ENCODE peak calls at places on chromosomes 13 and 19, in six cellular contexts. One of them, this sample, is unnamed.

GRCh38 chr13:26599885-26600284 is 42.4 kb downstream of the WASF3 start:
- DNase-seq in Calu3: no peak
- DNase-seq in PC-9: no peak
- DNase-seq in choroid plexus epithelial cell: no peak
- DNase-seq in fibroblast of lung: no peak
- DNase-seq in OCI-LY7: no peak
- DNase-seq in this sample: no peak

GRCh38 chr13:74977498-74977897 is 504.5 kb downstream of the TBC1D4 start:
- DNase-seq in PC-9: no peak
- DNase-seq in choroid plexus epithelial cell: no peak
- DNase-seq in fibroblast of lung: no peak
- DNase-seq in OCI-LY7: no peak
- DNase-seq in Calu3: no peak
- DNase-seq in this sample: no peak

GRCh38 chr13:40261947-40262346 is 404.5 kb downstream of the FOXO1 start:
- DNase-seq in choroid plexus epithelial cell: no peak
- DNase-seq in Calu3: no peak
- DNase-seq in PC-9: no peak
- DNase-seq in OCI-LY7: no peak
- DNase-seq in fibroblast of lung: no peak
- DNase-seq in this sample: no peak

GRCh38 chr13:70622785-70623184 is 514.5 kb upstream of the KLHL1 start:
- DNase-seq in OCI-LY7: no peak
- DNase-seq in fibroblast of lung: no peak
- DNase-seq in choroid plexus epithelial cell: no peak
- DNase-seq in Calu3: no peak
- DNase-seq in PC-9: no peak
- DNase-seq in this sample: no peak

GRCh38 chr13:22357132-22357531 is 686.3 kb downstream of the FGF9 start:
- DNase-seq in choroid plexus epithelial cell: no peak
- DNase-seq in OCI-LY7: no peak
- DNase-seq in PC-9: no peak
- DNase-seq in Calu3: no peak
- DNase-seq in fibroblast of lung: no peak
- DNase-seq in this sample: no peak

GRCh38 chr19:11130824-11131455 is 24.6 kb downstream of the SPC24 start:
- DNase-seq in Calu3: peak; percentile 77
- DNase-seq in OCI-LY7: peak; percentile 71
- DNase-seq in PC-9: peak; percentile 41
- DNase-seq in choroid plexus epithelial cell: peak; percentile 78
- DNase-seq in fibroblast of lung: peak; percentile 41
- DNase-seq in this sample: peak; percentile 74

GRCh38 chr19:31589109-31589508 is 239.9 kb upstream of the TSHZ3 start:
- DNase-seq in choroid plexus epithelial cell: no peak
- DNase-seq in PC-9: no peak
- DNase-seq in Calu3: no peak
- DNase-seq in fibroblast of lung: no peak
- DNase-seq in OCI-LY7: no peak
- DNase-seq in this sample: no peak

GRCh38 chr13:20475927-20476691 is 49.5 kb downstream of the CRYL1 start:
- DNase-seq in PC-9: no peak
- DNase-seq in choroid plexus epithelial cell: peak; percentile 79
- DNase-seq in OCI-LY7: no peak
- DNase-seq in Calu3: no peak
- DNase-seq in fibroblast of lung: peak; percentile 35
- DNase-seq in this sample: peak; percentile 84

GRCh38 chr13:30696278-30697176 is 38.8 kb upstream of the ALOX5AP start:
- DNase-seq in OCI-LY7: peak; percentile 17
- DNase-seq in PC-9: no peak
- DNase-seq in choroid plexus epithelial cell: peak; percentile 54
- DNase-seq in fibroblast of lung: peak; percentile 55
- DNase-seq in Calu3: no peak
- DNase-seq in this sample: peak; percentile 44

GRCh38 chr13:113192902-113193301 is 15.6 kb downstream of the PCID2 start:
- DNase-seq in PC-9: no peak
- DNase-seq in choroid plexus epithelial cell: peak; percentile 81
- DNase-seq in fibroblast of lung: peak; percentile 40
- DNase-seq in Calu3: no peak
- DNase-seq in OCI-LY7: no peak
- DNase-seq in this sample: no peak

GRCh38 chr19:4144666-4145261 is 8.7 kb upstream of the CREB3L3 start:
- DNase-seq in OCI-LY7: no peak
- DNase-seq in fibroblast of lung: peak; percentile 22
- DNase-seq in Calu3: peak; percentile 35
- DNase-seq in PC-9: peak; percentile 67
- DNase-seq in choroid plexus epithelial cell: peak; percentile 28
- DNase-seq in this sample: no peak

GRCh38 chr19:33459220-33459619 is 62.4 kb downstream of the PEPD start:
- DNase-seq in OCI-LY7: no peak
- DNase-seq in Calu3: no peak
- DNase-seq in fibroblast of lung: no peak
- DNase-seq in choroid plexus epithelial cell: no peak
- DNase-seq in PC-9: no peak
- DNase-seq in this sample: no peak

GRCh38 chr13:22665531-22665930 is 515.2 kb upstream of the SGCG start:
- DNase-seq in choroid plexus epithelial cell: no peak
- DNase-seq in Calu3: no peak
- DNase-seq in PC-9: no peak
- DNase-seq in fibroblast of lung: no peak
- DNase-seq in OCI-LY7: no peak
- DNase-seq in this sample: no peak

GRCh38 chr19:4988770-4989251 is 19.9 kb downstream of the KDM4B start:
- DNase-seq in OCI-LY7: no peak
- DNase-seq in PC-9: no peak
- DNase-seq in fibroblast of lung: peak; percentile 97
- DNase-seq in choroid plexus epithelial cell: peak; percentile 47
- DNase-seq in Calu3: no peak
- DNase-seq in this sample: no peak

GRCh38 chr13:23159587-23160240 is 21.1 kb upstream of the SGCG start:
- DNase-seq in PC-9: no peak
- DNase-seq in Calu3: no peak
- DNase-seq in choroid plexus epithelial cell: no peak
- DNase-seq in OCI-LY7: no peak
- DNase-seq in fibroblast of lung: no peak
- DNase-seq in this sample: no peak

GRCh38 chr19:8528500-8528899 is 14.5 kb upstream of the ZNF414 start:
- DNase-seq in fibroblast of lung: no peak
- DNase-seq in choroid plexus epithelial cell: peak; percentile 18
- DNase-seq in OCI-LY7: no peak
- DNase-seq in PC-9: no peak
- DNase-seq in Calu3: no peak
- DNase-seq in this sample: no peak

GRCh38 chr19:28899703-28900102 is 313.2 kb downstream of the UQCRFS1 start:
- DNase-seq in fibroblast of lung: no peak
- DNase-seq in choroid plexus epithelial cell: no peak
- DNase-seq in Calu3: no peak
- DNase-seq in PC-9: no peak
- DNase-seq in OCI-LY7: no peak
- DNase-seq in this sample: no peak

GRCh38 chr19:8654591-8655339 is 24.3 kb downstream of the NFILZ start:
- DNase-seq in choroid plexus epithelial cell: peak; percentile 62
- DNase-seq in Calu3: peak; percentile 60
- DNase-seq in fibroblast of lung: peak; percentile 16
- DNase-seq in PC-9: no peak
- DNase-seq in OCI-LY7: peak; percentile 71
- DNase-seq in this sample: peak; percentile 59

GRCh38 chr19:5147971-5148793 is 179.3 kb downstream of the KDM4B start:
- DNase-seq in Calu3: no peak
- DNase-seq in OCI-LY7: no peak
- DNase-seq in fibroblast of lung: peak; percentile 12
- DNase-seq in choroid plexus epithelial cell: peak; percentile 83
- DNase-seq in PC-9: no peak
- DNase-seq in this sample: peak; percentile 1

GRCh38 chr13:46606915-46607413 is 54.0 kb downstream of the LRCH1 start:
- DNase-seq in Calu3: no peak
- DNase-seq in choroid plexus epithelial cell: no peak
- DNase-seq in fibroblast of lung: no peak
- DNase-seq in PC-9: no peak
- DNase-seq in OCI-LY7: no peak
- DNase-seq in this sample: no peak

GRCh38 chr19:35141627-35142401 is 1.2 kb upstream of the FXYD7 start:
- DNase-seq in OCI-LY7: peak; percentile 45
- DNase-seq in choroid plexus epithelial cell: no peak
- DNase-seq in PC-9: no peak
- DNase-seq in fibroblast of lung: peak; percentile 22
- DNase-seq in Calu3: no peak
- DNase-seq in this sample: no peak

GRCh38 chr13:46341112-46341711 is 45.8 kb downstream of the RUBCNL start:
- DNase-seq in OCI-LY7: peak; percentile 34
- DNase-seq in PC-9: no peak
- DNase-seq in choroid plexus epithelial cell: peak; percentile 78
- DNase-seq in fibroblast of lung: peak; percentile 74
- DNase-seq in Calu3: no peak
- DNase-seq in this sample: peak; percentile 66

GRCh38 chr19:5929646-5930045 is 15.6 kb downstream of the CAPS start:
- DNase-seq in OCI-LY7: no peak
- DNase-seq in PC-9: no peak
- DNase-seq in fibroblast of lung: no peak
- DNase-seq in Calu3: no peak
- DNase-seq in choroid plexus epithelial cell: no peak
- DNase-seq in this sample: no peak

GRCh38 chr13:41137951-41138350 is 5.3 kb upstream of the KBTBD6 start:
- DNase-seq in Calu3: no peak
- DNase-seq in PC-9: no peak
- DNase-seq in OCI-LY7: no peak
- DNase-seq in choroid plexus epithelial cell: peak; percentile 48
- DNase-seq in fibroblast of lung: peak; percentile 79
- DNase-seq in this sample: no peak

GRCh38 chr19:47573076-47574026 is at the start of gene ZNF541:
- DNase-seq in PC-9: no peak
- DNase-seq in fibroblast of lung: peak; percentile 42
- DNase-seq in Calu3: no peak
- DNase-seq in choroid plexus epithelial cell: peak; percentile 61
- DNase-seq in OCI-LY7: no peak
- DNase-seq in this sample: no peak

GRCh38 chr13:52447354-52447753 is 3.1 kb downstream of the VPS36 start:
- DNase-seq in OCI-LY7: no peak
- DNase-seq in choroid plexus epithelial cell: no peak
- DNase-seq in PC-9: no peak
- DNase-seq in Calu3: no peak
- DNase-seq in fibroblast of lung: peak; percentile 25
- DNase-seq in this sample: peak; percentile 18

GRCh38 chr19:8595651-8596050 is 14.9 kb downstream of the ADAMTS10 start:
- DNase-seq in Calu3: no peak
- DNase-seq in choroid plexus epithelial cell: no peak
- DNase-seq in PC-9: no peak
- DNase-seq in fibroblast of lung: no peak
- DNase-seq in OCI-LY7: no peak
- DNase-seq in this sample: no peak

GRCh38 chr13:20144141-20144850 is 16.6 kb downstream of the GJA3 start:
- DNase-seq in OCI-LY7: no peak
- DNase-seq in PC-9: no peak
- DNase-seq in choroid plexus epithelial cell: no peak
- DNase-seq in fibroblast of lung: no peak
- DNase-seq in Calu3: no peak
- DNase-seq in this sample: no peak

GRCh38 chr13:46546084-46546786 is 6.7 kb upstream of the LRCH1 start:
- DNase-seq in PC-9: no peak
- DNase-seq in choroid plexus epithelial cell: no peak
- DNase-seq in fibroblast of lung: no peak
- DNase-seq in OCI-LY7: no peak
- DNase-seq in Calu3: no peak
- DNase-seq in this sample: no peak

DNA sequence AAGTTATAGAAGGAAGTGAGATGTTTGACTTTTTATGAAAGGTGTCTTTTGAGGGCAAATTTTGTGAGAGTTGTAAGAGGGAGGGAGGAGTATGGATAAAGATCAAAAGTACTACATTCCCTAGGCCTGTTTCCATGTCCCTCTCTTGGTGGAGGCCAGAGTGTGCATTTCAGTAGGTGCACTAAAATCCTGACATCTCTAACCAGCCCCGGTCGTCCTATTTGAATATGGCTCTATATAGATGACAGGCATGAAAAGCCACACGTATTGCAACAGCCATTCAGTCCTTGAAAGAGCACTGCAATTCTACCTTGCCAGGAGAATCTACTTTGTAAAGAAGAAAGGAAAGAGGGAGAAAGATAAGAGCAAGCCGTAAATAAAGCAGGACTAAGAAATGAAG is 510.1 kb downstream of the IRS2 start:
- DNase-seq in fibroblast of lung: no peak
- DNase-seq in OCI-LY7: no peak
- DNase-seq in choroid plexus epithelial cell: no peak
- DNase-seq in PC-9: no peak
- DNase-seq in Calu3: no peak
- DNase-seq in this sample: no peak
- TF ChIP-seq CTCF in fibroblast of lung: no peak
- TF ChIP-seq CTCF in OCI-LY7: no peak
- TF ChIP-seq CTCF in choroid plexus epithelial cell: no peak
- TF ChIP-seq CTCF in PC-9: no peak
- TF ChIP-seq CTCF in Calu3: no peak
- TF ChIP-seq CTCF in this sample: no peak

DNA sequence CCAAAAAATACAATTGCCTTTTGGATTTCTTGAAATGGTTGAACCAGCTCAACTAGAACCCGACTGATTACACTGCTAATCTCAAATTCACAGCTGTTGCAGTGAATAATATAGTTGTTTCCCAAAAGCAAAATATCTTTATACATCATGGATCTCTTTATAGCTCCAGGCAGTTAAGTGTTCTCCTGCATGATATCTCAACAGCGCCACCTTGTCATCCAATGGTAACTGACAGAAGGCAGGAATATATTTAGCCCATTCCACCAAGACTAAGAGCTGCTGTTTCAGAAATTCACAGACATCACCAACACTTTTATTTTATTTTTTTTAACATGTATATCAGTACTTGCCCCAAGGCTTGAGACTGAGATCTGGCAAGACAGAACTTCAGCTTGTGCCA is 1141.0 kb upstream of the PRR20A start:
- DNase-seq in Calu3: no peak
- DNase-seq in fibroblast of lung: no peak
- DNase-seq in choroid plexus epithelial cell: no peak
- DNase-seq in OCI-LY7: no peak
- DNase-seq in PC-9: no peak
- DNase-seq in this sample: no peak
- TF ChIP-seq CTCF in Calu3: no peak
- TF ChIP-seq CTCF in fibroblast of lung: no peak
- TF ChIP-seq CTCF in choroid plexus epithelial cell: no peak
- TF ChIP-seq CTCF in OCI-LY7: peak; percentile 14
- TF ChIP-seq CTCF in PC-9: no peak
- TF ChIP-seq CTCF in this sample: no peak

GRCh38 chr19:38952395-38953165 is 21.8 kb downstream of the MRPS12 start:
- DNase-seq in Calu3: peak; percentile 77
- DNase-seq in OCI-LY7: peak; percentile 63
- DNase-seq in PC-9: peak; percentile 43
- DNase-seq in choroid plexus epithelial cell: peak; percentile 53
- DNase-seq in fibroblast of lung: no peak
- DNase-seq in this sample: peak; percentile 77
- TF ChIP-seq CTCF in Calu3: peak; percentile 47
- TF ChIP-seq CTCF in OCI-LY7: peak; percentile 76
- TF ChIP-seq CTCF in PC-9: peak; percentile 74
- TF ChIP-seq CTCF in choroid plexus epithelial cell: peak; percentile 56
- TF ChIP-seq CTCF in fibroblast of lung: no peak
- TF ChIP-seq CTCF in this sample: peak; percentile 56

GRCh38 chr19:40006273-40006691 is 9.4 kb downstream of the ZNF546 start:
- DNase-seq in Calu3: peak; percentile 31
- DNase-seq in OCI-LY7: no peak
- DNase-seq in choroid plexus epithelial cell: peak; percentile 88
- DNase-seq in fibroblast of lung: peak; percentile 87
- DNase-seq in PC-9: no peak
- DNase-seq in this sample: no peak

GRCh38 chr19:40009674-40010073 is 12.8 kb downstream of the ZNF546 start:
- DNase-seq in OCI-LY7: no peak
- DNase-seq in fibroblast of lung: no peak
- DNase-seq in Calu3: no peak
- DNase-seq in PC-9: no peak
- DNase-seq in choroid plexus epithelial cell: no peak
- DNase-seq in this sample: no peak

GRCh38 chr19:40005670-40006272 is 8.9 kb downstream of the ZNF546 start:
- DNase-seq in choroid plexus epithelial cell: no peak
- DNase-seq in fibroblast of lung: peak; percentile 9
- DNase-seq in Calu3: no peak
- DNase-seq in PC-9: no peak
- DNase-seq in OCI-LY7: no peak
- DNase-seq in this sample: no peak
- TF ChIP-seq CTCF in choroid plexus epithelial cell: no peak
- TF ChIP-seq CTCF in fibroblast of lung: no peak
- TF ChIP-seq CTCF in Calu3: no peak
- TF ChIP-seq CTCF in PC-9: no peak
- TF ChIP-seq CTCF in OCI-LY7: no peak
- TF ChIP-seq CTCF in this sample: no peak